ENCODE peak calls at places on chromosomes 12 and 14, in eight cellular contexts. L is astrocyte, O is upper lobe of right lung, Y is coronary artery, U is tibial nerve, V is epithelial cell of esophagus, R is neural crest cell, E is spleen. H is an unnamed sample.

GRCh38 chr14:69713976-69714716 is 52.8 kb upstream of the SRSF5 start:
- DNase-seq in L (no peak), O (no peak), Y (no peak), U (no peak), V (no peak), R (no peak), E (no peak), H (no peak)

GRCh38 chr12:131369094-131369845 is 341.6 kb upstream of the SFSWAP start:
- DNase-seq in L (no peak), O (no peak), Y (no peak), U (no peak), V (no peak), R (no peak), E (no peak), H (no peak)

GRCh38 chr12:69851976-69852375 is 26.9 kb downstream of the MYRFL start:
- DNase-seq in L (peak), O (no peak), Y (no peak), U (no peak), V (no peak), R (no peak), E (no peak), H (no peak)

GRCh38 chr12:94636462-94637085 is 13.8 kb downstream of the TMCC3 start:
- DNase-seq in L (no peak), O (no peak), Y (no peak), U (no peak), V (peak), R (no peak), E (no peak), H (no peak)

GRCh38 chr12:121144416-121144914 is 11.8 kb downstream of the P2RX7 start:
- DNase-seq in L (no peak), O (peak), Y (no peak), U (no peak), V (peak), R (no peak), E (no peak), H (no peak)

GRCh38 chr12:92431146-92431545 is 271.6 kb upstream of the PLEKHG7 start:
- DNase-seq in L (no peak), O (no peak), Y (no peak), U (no peak), V (no peak), R (no peak), E (peak), H (no peak)

GRCh38 chr12:7915911-7916403 is 20.0 kb downstream of the SLC2A3 start:
- DNase-seq in L (peak), O (no peak), Y (no peak), U (no peak), V (peak), R (no peak), E (no peak), H (no peak)

GRCh38 chr12:67592228-67593011 is 56.1 kb upstream of the DYRK2 start:
- DNase-seq in L (peak), O (no peak), Y (no peak), U (no peak), V (peak), R (no peak), E (no peak), H (peak)

GRCh38 chr12:2691340-2692111 is 103.2 kb upstream of the FKBP4 start:
- DNase-seq in L (no peak), O (no peak), Y (no peak), U (no peak), V (peak), R (peak), E (peak), H (peak)

GRCh38 chr14:94139006-94139405 is 9.6 kb upstream of the IFI27L2 start:
- DNase-seq in L (no peak), O (no peak), Y (no peak), U (no peak), V (no peak), R (no peak), E (no peak), H (no peak)

GRCh38 chr14:68655021-68655811 is 137.7 kb downstream of the ZFP36L1 start:
- DNase-seq in L (no peak), O (no peak), Y (peak), U (no peak), V (no peak), R (no peak), E (peak), H (no peak)

GRCh38 chr14:68520637-68521556 is 272.0 kb downstream of the ZFP36L1 start:
- DNase-seq in L (no peak), O (no peak), Y (no peak), U (no peak), V (peak), R (no peak), E (no peak), H (no peak)

GRCh38 chr14:101457936-101458535 is 103.3 kb upstream of the DIO3 start:
- DNase-seq in L (no peak), O (peak), Y (no peak), U (no peak), V (no peak), R (no peak), E (peak), H (no peak)

GRCh38 chr14:55749201-55749812 is 169.3 kb downstream of the KTN1 start:
- DNase-seq in L (no peak), O (no peak), Y (no peak), U (no peak), V (peak), R (no peak), E (no peak), H (no peak)

GRCh38 chr12:1808036-1808797 is 12.1 kb upstream of the LRTM2 start:
- DNase-seq in L (no peak), O (peak), Y (no peak), U (no peak), V (no peak), R (no peak), E (peak), H (no peak)

GRCh38 chr12:96471368-96472040 is 17.9 kb upstream of the CFAP54 start:
- DNase-seq in L (peak), O (no peak), Y (no peak), U (no peak), V (peak), R (no peak), E (no peak), H (no peak)

GRCh38 chr14:63893701-63894458 is 41.1 kb downstream of the SYNE2 start:
- DNase-seq in L (peak), O (no peak), Y (peak), U (no peak), V (peak), R (no peak), E (no peak), H (no peak)

GRCh38 chr12:8913702-8914032 is 642 bp upstream of the PHC1 start:
- DNase-seq in L (peak), O (no peak), Y (no peak), U (no peak), V (no peak), R (no peak), E (no peak), H (no peak)

GRCh38 chr14:105067969-105068301 is 2.7 kb upstream of the GPR132 start:
- DNase-seq in L (no peak), O (no peak), Y (no peak), U (no peak), V (no peak), R (no peak), E (peak), H (no peak)

GRCh38 chr14:79727900-79728299 is 483.4 kb downstream of the DIO2 start:
- DNase-seq in L (no peak), O (no peak), Y (no peak), U (no peak), V (no peak), R (no peak), E (no peak), H (no peak)

GRCh38 chr14:72892879-72893635 is 844 bp downstream of the DPF3 start:
- DNase-seq in L (no peak), O (peak), Y (no peak), U (no peak), V (peak), R (peak), E (peak), H (peak)

GRCh38 chr12:11814362-11814761 is 164.9 kb downstream of the ETV6 start:
- DNase-seq in L (peak), O (no peak), Y (no peak), U (no peak), V (peak), R (no peak), E (no peak), H (no peak)

GRCh38 chr14:99961826-99962518 is 103.2 kb upstream of the EVL start:
- DNase-seq in L (no peak), O (no peak), Y (no peak), U (no peak), V (no peak), R (no peak), E (no peak), H (no peak)

GRCh38 chr14:73272393-73272792 is 35.1 kb downstream of the PAPLN start:
- DNase-seq in L (no peak), O (no peak), Y (no peak), U (no peak), V (no peak), R (no peak), E (no peak), H (no peak)

GRCh38 chr12:110718222-110718908 is 24.3 kb downstream of the PPP1CC start:
- DNase-seq in L (no peak), O (no peak), Y (no peak), U (no peak), V (no peak), R (no peak), E (no peak), H (no peak)

GRCh38 chr12:120798696-120799095 is 73.1 kb downstream of the ACADS start:
- DNase-seq in L (no peak), O (no peak), Y (no peak), U (no peak), V (no peak), R (no peak), E (no peak), H (no peak)

GRCh38 chr14:56087824-56088571 is 30.2 kb upstream of the PELI2 start:
- DNase-seq in L (peak), O (no peak), Y (no peak), U (no peak), V (no peak), R (no peak), E (no peak), H (no peak)

GRCh38 chr12:89863968-89864367 is 155.3 kb upstream of the ATP2B1 start:
- DNase-seq in L (no peak), O (no peak), Y (no peak), U (no peak), V (no peak), R (no peak), E (no peak), H (no peak)

GRCh38 chr12:116690016-116690709 is 47.7 kb downstream of the SPRING1 start:
- DNase-seq in L (no peak), O (no peak), Y (no peak), U (no peak), V (no peak), R (no peak), E (no peak), H (no peak)

GRCh38 chr12:116689586-116689985 is 48.3 kb downstream of the SPRING1 start:
- DNase-seq in L (no peak), O (no peak), Y (no peak), U (no peak), V (no peak), R (no peak), E (no peak), H (no peak)

GRCh38 chr12:116691205-116691604 is 46.7 kb downstream of the SPRING1 start:
- DNase-seq in L (no peak), O (no peak), Y (no peak), U (no peak), V (no peak), R (no peak), E (no peak), H (no peak)

GRCh38 chr12:116684891-116685290 is 53.0 kb downstream of the SPRING1 start:
- DNase-seq in L (no peak), O (no peak), Y (no peak), U (no peak), V (no peak), R (no peak), E (no peak), H (no peak)

DNA sequence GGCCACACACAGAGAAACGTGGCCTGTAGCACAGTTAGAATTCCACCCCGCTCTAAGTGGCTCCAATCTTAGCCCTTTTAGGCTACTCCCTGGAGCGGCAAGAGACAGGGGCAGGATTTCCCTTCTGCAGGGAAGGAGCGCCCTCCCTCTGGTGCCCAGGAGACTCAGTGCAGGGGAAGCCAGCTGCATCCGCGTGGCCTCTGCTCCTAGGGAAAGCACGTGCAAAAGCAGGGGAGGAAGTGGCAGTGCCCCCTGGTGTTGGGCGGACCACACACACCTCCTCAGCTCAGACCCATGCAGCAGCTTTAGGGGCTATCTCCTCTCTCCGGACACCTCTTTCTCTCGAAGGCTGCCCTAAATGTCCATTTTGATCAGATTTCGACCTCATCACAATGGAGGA is 50.0 kb downstream of the SPRING1 start:
- DNase-seq in L (no peak), O (no peak), Y (no peak), U (no peak), V (no peak), R (peak), E (peak), H (peak)
- TF ChIP-seq CTCF in L (peak), O (peak), Y (no peak), U (peak), V (peak), R (peak), E (peak), H (peak)

DNA sequence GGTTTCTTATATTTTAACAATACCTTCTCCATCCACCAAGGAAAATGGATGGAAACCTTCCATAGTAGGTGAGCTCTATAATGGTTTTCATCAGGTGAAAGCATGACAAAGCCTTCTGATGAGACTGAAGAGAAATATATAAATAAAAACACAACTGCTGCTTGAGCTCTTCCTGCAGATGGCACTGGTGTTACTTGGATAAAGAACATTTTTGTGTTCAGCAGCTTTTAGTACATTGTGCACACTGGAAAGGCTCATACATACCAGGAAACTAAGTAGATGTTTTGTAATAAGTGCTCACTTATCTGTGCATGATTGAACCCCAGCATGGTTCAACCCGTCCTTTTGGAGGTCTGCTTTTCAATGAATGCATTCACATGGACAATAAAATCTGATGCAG is 357.3 kb upstream of the MIS18BP1 start:
- DNase-seq in L (peak), O (no peak), Y (no peak), U (no peak), V (peak), R (no peak), E (no peak), H (no peak)
- TF ChIP-seq CTCF in L (peak), O (peak), Y (no peak), U (no peak), V (peak), R (peak), E (no peak), H (no peak)

GRCh38 chr12:25121110-25121509 is 73.8 kb downstream of the DNAI7 start:
- DNase-seq in L (no peak), O (no peak), Y (no peak), U (no peak), V (no peak), R (no peak), E (no peak), H (no peak)

GRCh38 chr12:25121916-25122315 is 73.0 kb downstream of the DNAI7 start:
- DNase-seq in L (peak), O (no peak), Y (no peak), U (no peak), V (no peak), R (no peak), E (no peak), H (no peak)

GRCh38 chr12:25123126-25123525 is 71.8 kb downstream of the DNAI7 start:
- DNase-seq in L (no peak), O (no peak), Y (no peak), U (no peak), V (no peak), R (no peak), E (no peak), H (no peak)

GRCh38 chr12:25115677-25116076 is 79.3 kb downstream of the DNAI7 start:
- DNase-seq in L (no peak), O (no peak), Y (no peak), U (no peak), V (peak), R (no peak), E (no peak), H (no peak)

GRCh38 chr12:25119020-25119419 is 75.9 kb downstream of the DNAI7 start:
- DNase-seq in L (no peak), O (no peak), Y (no peak), U (no peak), V (no peak), R (no peak), E (no peak), H (peak)
- TF ChIP-seq CTCF in L (no peak), O (no peak), Y (no peak), U (no peak), V (no peak), R (peak), E (no peak), H (no peak)

DNA sequence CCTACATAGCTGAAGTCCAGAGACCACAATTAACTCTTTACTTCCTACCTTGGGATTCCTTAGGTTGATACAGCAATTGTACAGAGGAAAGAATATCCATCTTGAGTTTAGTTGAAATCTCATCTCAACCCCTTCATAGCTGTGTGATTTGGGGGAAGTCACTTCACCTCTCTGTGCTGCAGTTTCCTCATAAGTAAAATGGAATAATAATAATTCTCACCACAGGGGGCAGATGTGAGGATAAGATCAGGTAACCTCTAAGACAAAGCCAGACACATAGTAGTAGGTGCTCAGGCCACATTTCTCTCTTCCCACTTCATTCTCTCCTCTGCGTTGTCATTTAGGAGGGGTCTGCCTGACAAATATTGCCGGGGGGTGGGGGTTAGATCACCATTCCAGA is 6.7 kb downstream of the FOXN4 start:
- DNase-seq in L (no peak), O (no peak), Y (no peak), U (no peak), V (no peak), R (no peak), E (no peak), H (no peak)
- TF ChIP-seq CTCF in L (no peak), O (peak), Y (no peak), U (no peak), V (peak), R (peak), E (no peak), H (no peak)

GRCh38 chr14:42378880-42379279 is 772.2 kb downstream of the LRFN5 start:
- DNase-seq in L (no peak), O (peak), Y (no peak), U (no peak), V (no peak), R (no peak), E (peak), H (no peak)

GRCh38 chr14:42374332-42374731 is 767.7 kb downstream of the LRFN5 start:
- DNase-seq in L (no peak), O (no peak), Y (no peak), U (no peak), V (no peak), R (no peak), E (no peak), H (no peak)

DNA sequence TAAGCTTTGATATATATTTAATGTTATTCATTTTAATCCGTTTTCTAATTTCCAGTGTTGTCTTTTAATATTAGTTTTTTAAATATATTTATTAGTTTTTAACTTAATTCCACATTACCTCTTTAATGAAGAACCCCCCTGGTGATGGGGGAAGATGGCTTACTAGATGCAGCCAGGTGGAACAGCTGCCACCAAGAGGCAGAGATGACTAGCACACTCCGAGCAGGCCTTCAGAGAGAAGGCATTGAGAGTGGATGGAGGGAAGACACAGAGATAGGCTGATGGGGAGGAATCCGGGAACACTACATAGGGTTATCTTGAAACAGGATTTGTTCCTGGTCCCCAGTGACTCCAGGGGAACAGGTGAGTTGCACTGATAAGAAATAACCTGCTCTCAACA is 771.6 kb downstream of the LRFN5 start:
- DNase-seq in L (no peak), O (no peak), Y (no peak), U (no peak), V (no peak), R (no peak), E (no peak), H (no peak)
- TF ChIP-seq CTCF in L (no peak), O (no peak), Y (no peak), U (no peak), V (no peak), R (no peak), E (no peak), H (no peak)

DNA sequence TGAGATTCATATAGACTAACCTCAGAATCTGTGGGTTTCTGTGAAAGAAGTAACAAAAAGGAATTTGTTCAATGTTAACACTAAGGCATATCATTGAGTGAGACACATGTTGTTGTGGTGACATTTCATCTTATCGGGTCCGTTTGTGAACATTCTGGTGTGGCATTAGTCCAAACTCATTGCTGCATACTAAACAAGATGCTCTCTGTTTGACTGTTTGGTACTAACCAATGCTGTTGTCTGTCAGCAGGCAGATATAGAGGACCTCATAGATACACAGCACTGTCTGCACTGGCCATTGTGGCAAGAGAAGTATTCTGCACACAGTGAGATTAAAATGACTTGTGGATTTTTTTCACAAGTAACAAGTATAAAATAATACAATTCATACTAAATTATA is 41.2 kb downstream of the SLC25A21 start:
- DNase-seq in L (no peak), O (no peak), Y (no peak), U (no peak), V (no peak), R (no peak), E (no peak), H (no peak)
- TF ChIP-seq CTCF in L (no peak), O (no peak), Y (no peak), U (no peak), V (no peak), R (no peak), E (no peak), H (no peak)